ENCODE peak calls at places on chromosomes 3 and 15, in eight cellular contexts. H is foreskin fibroblast; W is mesothelial cell of epicardium; I is spleen; P is activated CD8-positive, alpha-beta T cell treated with anti-CD3 and anti-CD28 coated beads for 36 hours; E is cardiac muscle cell; K is HCT116; Z is endothelial cell. Q is an unnamed sample.

GRCh38 chr3:169668081-169668956 is 4.8 kb upstream of the MECOM start:
- DNase-seq in H (peak; percentile 58), W (no peak), I (peak; percentile 76), P (peak; percentile 20), E (peak; percentile 59), K (no peak), Z (peak; percentile 55), Q (peak; percentile 70)

GRCh38 chr15:74960286-74960685 is 3.7 kb upstream of the RPP25 start:
- DNase-seq in H (no peak), W (no peak), I (no peak), P (no peak), E (no peak), K (no peak), Z (no peak), Q (no peak)

GRCh38 chr3:81716870-81717509 is 44.5 kb downstream of the GBE1 start:
- DNase-seq in H (peak; percentile 57), W (no peak), I (no peak), P (no peak), E (peak; percentile 66), K (no peak), Z (no peak), Q (peak; percentile 13)

GRCh38 chr15:47437492-47437891 is 279.8 kb upstream of the SEMA6D start:
- DNase-seq in H (no peak), W (no peak), I (no peak), P (no peak), E (no peak), K (no peak), Z (no peak), Q (no peak)

GRCh38 chr15:66821307-66821706 is 119.3 kb downstream of the SMAD6 start:
- DNase-seq in H (no peak), W (no peak), I (no peak), P (no peak), E (no peak), K (no peak), Z (no peak), Q (no peak)

GRCh38 chr3:44280631-44281030 is 38.9 kb downstream of the TOPAZ1 start:
- DNase-seq in H (no peak), W (no peak), I (no peak), P (no peak), E (no peak), K (no peak), Z (no peak), Q (no peak)

GRCh38 chr15:83558146-83558545 is 95.8 kb upstream of the ADAMTSL3 start:
- DNase-seq in H (no peak), W (no peak), I (no peak), P (no peak), E (no peak), K (no peak), Z (no peak), Q (no peak)

GRCh38 chr3:88061749-88062148 is 2.7 kb downstream of the ZNF654 start:
- DNase-seq in H (peak; percentile 19), W (no peak), I (no peak), P (no peak), E (peak; percentile 6), K (no peak), Z (no peak), Q (no peak)

GRCh38 chr15:31402511-31403056 is 75.9 kb downstream of the KLF13 start:
- DNase-seq in H (peak; percentile 66), W (no peak), I (no peak), P (no peak), E (peak; percentile 96), K (no peak), Z (no peak), Q (no peak)

GRCh38 chr3:193791041-193792032 is 198.3 kb downstream of the OPA1 start:
- DNase-seq in H (no peak), W (no peak), I (no peak), P (no peak), E (no peak), K (no peak), Z (no peak), Q (no peak)

GRCh38 chr3:193342551-193342950 is 36.0 kb downstream of the ATP13A5 start:
- DNase-seq in H (no peak), W (no peak), I (no peak), P (no peak), E (no peak), K (no peak), Z (no peak), Q (peak; percentile 12)

DNA sequence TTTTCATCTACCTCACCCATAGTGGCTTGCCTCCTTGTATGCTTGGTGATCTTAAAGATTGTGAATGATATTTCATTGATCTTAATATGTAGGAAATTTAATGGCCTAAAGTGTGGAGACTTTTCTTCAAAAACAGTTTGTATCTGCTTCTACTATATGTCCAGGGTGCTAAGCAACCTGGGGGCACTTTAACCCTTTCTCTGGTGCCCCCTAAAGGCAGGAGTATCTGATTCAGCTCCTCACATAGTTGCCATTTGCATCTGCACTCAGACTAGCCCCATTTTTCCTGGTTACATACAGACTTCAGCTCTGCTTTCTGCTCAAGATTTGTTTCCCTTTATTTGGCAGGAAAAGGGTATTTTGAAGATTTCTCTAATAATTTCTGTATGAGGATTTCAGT is 5.2 kb upstream of the PFN2 start:
- DNase-seq in H (no peak), W (no peak), I (no peak), P (peak; percentile 16), E (no peak), K (no peak), Z (no peak), Q (no peak)
- TF ChIP-seq CTCF in H (no peak), W (no peak), I (no peak), P (peak; percentile 52), E (no peak), K (peak; percentile 41), Z (no peak), Q (no peak)

GRCh38 chr3:191387441-191388077 is 57.2 kb upstream of the UTS2B start:
- DNase-seq in H (no peak), W (no peak), I (no peak), P (no peak), E (no peak), K (no peak), Z (no peak), Q (no peak)

GRCh38 chr3:191390580-191390979 is 60.3 kb upstream of the UTS2B start:
- DNase-seq in H (no peak), W (no peak), I (no peak), P (no peak), E (no peak), K (no peak), Z (no peak), Q (no peak)

GRCh38 chr3:191385101-191385500 is 54.8 kb upstream of the UTS2B start:
- DNase-seq in H (no peak), W (no peak), I (no peak), P (no peak), E (no peak), K (no peak), Z (no peak), Q (no peak)

GRCh38 chr3:191391873-191392808 is 61.8 kb upstream of the UTS2B start:
- DNase-seq in H (no peak), W (no peak), I (no peak), P (no peak), E (no peak), K (no peak), Z (no peak), Q (no peak)

GRCh38 chr3:191388823-191389222 is 58.5 kb upstream of the UTS2B start:
- DNase-seq in H (no peak), W (no peak), I (no peak), P (no peak), E (peak; percentile 43), K (no peak), Z (no peak), Q (no peak)
- TF ChIP-seq CTCF in H (peak; percentile 24), W (peak; percentile 36), I (peak; percentile 15), P (no peak), E (peak; percentile 37), K (no peak), Z (peak; percentile 41), Q (no peak)

GRCh38 chr15:28015855-28016254 is 83.3 kb downstream of the OCA2 start:
- DNase-seq in H (no peak), W (no peak), I (no peak), P (no peak), E (no peak), K (no peak), Z (no peak), Q (no peak)

GRCh38 chr15:28019594-28020320 is 79.4 kb downstream of the OCA2 start:
- DNase-seq in H (no peak), W (no peak), I (no peak), P (no peak), E (no peak), K (no peak), Z (peak; percentile 20), Q (peak; percentile 36)

GRCh38 chr15:28018291-28019044 is 80.6 kb downstream of the OCA2 start:
- DNase-seq in H (no peak), W (no peak), I (no peak), P (no peak), E (no peak), K (no peak), Z (no peak), Q (no peak)

GRCh38 chr15:28014623-28015200 is 84.4 kb downstream of the OCA2 start:
- DNase-seq in H (no peak), W (no peak), I (no peak), P (no peak), E (no peak), K (no peak), Z (no peak), Q (no peak)

DNA sequence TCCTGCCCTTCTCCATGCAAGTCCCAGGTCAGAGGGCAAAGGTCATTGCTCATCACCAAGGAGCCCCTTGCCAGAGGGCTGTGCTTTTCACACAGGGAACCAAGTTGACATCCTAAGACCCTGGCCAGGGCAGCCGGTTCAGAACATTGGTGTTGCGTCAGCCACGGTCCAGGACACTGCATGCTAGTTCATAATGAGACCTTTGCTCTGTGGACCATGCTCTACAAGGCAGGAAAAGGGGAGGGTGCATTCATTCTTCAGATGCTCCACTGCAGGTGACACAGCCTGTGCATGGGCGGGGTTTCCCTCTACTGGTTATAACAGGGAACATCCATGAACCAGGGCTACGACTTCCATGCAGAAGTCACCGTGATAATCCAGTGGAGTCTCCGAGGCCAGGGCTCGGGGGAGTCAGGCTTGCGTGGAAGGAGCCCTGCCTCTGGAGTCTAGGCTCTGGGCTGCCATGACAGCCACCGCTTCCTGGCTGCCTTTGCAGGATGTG is 81.6 kb downstream of the OCA2 start:
- DNase-seq in H (no peak), W (no peak), I (no peak), P (no peak), E (no peak), K (no peak), Z (no peak), Q (no peak)
- TF ChIP-seq CTCF in H (no peak), W (peak; percentile 27), I (no peak), P (no peak), E (no peak), K (no peak), Z (peak; percentile 25), Q (no peak)

GRCh38 chr15:62846131-62846804 is 196.3 kb upstream of the TPM1 start:
- DNase-seq in H (no peak), W (no peak), I (no peak), P (no peak), E (no peak), K (no peak), Z (no peak), Q (no peak)

GRCh38 chr15:62846805-62847481 is 195.6 kb upstream of the TPM1 start:
- DNase-seq in H (no peak), W (no peak), I (no peak), P (no peak), E (no peak), K (no peak), Z (no peak), Q (no peak)

GRCh38 chr15:62848631-62849050 is 193.9 kb upstream of the TPM1 start:
- DNase-seq in H (peak; percentile 60), W (no peak), I (no peak), P (no peak), E (peak; percentile 40), K (no peak), Z (peak; percentile 20), Q (no peak)

GRCh38 chr15:62849316-62850129 is 193.0 kb upstream of the TPM1 start:
- DNase-seq in H (no peak), W (no peak), I (no peak), P (no peak), E (peak; percentile 46), K (no peak), Z (no peak), Q (no peak)

GRCh38 chr15:62847900-62848489 is 194.6 kb upstream of the TPM1 start:
- DNase-seq in H (peak; percentile 76), W (no peak), I (no peak), P (peak; percentile 81), E (peak; percentile 61), K (peak; percentile 53), Z (peak; percentile 51), Q (peak; percentile 63)
- TF ChIP-seq CTCF in H (peak; percentile 57), W (peak; percentile 46), I (peak; percentile 50), P (peak; percentile 62), E (peak; percentile 55), K (peak; percentile 87), Z (peak; percentile 28), Q (peak; percentile 43)